ENCODE peak calls at places on chromosomes 4 and X, in seven cellular contexts. A is K562, L is LNCaP clone FGC, K is astrocyte of the spinal cord, I is ovary, Y is NB4, G is mesothelial cell of epicardium. M is an unnamed sample.

GRCh38 chrX:13764284-13764683 is 29.7 kb downstream of the OFD1 start:
- DNase-seq in A (no peak), L (no peak), K (no peak), I (no peak), Y (peak; percentile 42), G (no peak), M (no peak)

GRCh38 chrX:118560380-118560932 is 64.8 kb downstream of the DOCK11 start:
- DNase-seq in A (no peak), L (no peak), K (no peak), I (no peak), Y (no peak), G (no peak), M (no peak)

GRCh38 chr4:183158062-183158461 is 59.0 kb downstream of the WWC2 start:
- DNase-seq in A (no peak), L (no peak), K (peak; percentile 56), I (no peak), Y (peak; percentile 81), G (no peak), M (peak; percentile 37)

GRCh38 chr4:1902243-1902642 is 31.1 kb downstream of the NSD2 start:
- DNase-seq in A (no peak), L (no peak), K (no peak), I (no peak), Y (no peak), G (no peak), M (no peak)

GRCh38 chrX:150449313-150449712 is 86.2 kb downstream of the MAMLD1 start:
- DNase-seq in A (peak; percentile 14), L (no peak), K (no peak), I (no peak), Y (peak; percentile 25), G (no peak), M (no peak)

GRCh38 chrX:150365953-150366911 is 3.1 kb downstream of the MAMLD1 start:
- DNase-seq in A (peak; percentile 23), L (no peak), K (peak; percentile 61), I (peak; percentile 80), Y (no peak), G (peak; percentile 47), M (peak; percentile 67)

GRCh38 chr4:107058828-107059227 is 22.7 kb upstream of the DKK2 start:
- DNase-seq in A (no peak), L (no peak), K (peak; percentile 49), I (no peak), Y (no peak), G (no peak), M (peak; percentile 51)

GRCh38 chr4:67682266-67682665 is 18.7 kb downstream of the UBA6 start:
- DNase-seq in A (no peak), L (no peak), K (no peak), I (no peak), Y (no peak), G (no peak), M (no peak)

GRCh38 chr4:184728858-184729257 is 5.0 kb downstream of the CENPU start:
- DNase-seq in A (no peak), L (no peak), K (peak; percentile 59), I (no peak), Y (no peak), G (no peak), M (no peak)

GRCh38 chr4:7549866-7550265 is 115.1 kb upstream of the PSAPL1 start:
- DNase-seq in A (no peak), L (no peak), K (no peak), I (no peak), Y (no peak), G (no peak), M (no peak)

GRCh38 chrX:39769748-39770147 is 328.0 kb downstream of the BCOR start:
- DNase-seq in A (no peak), L (no peak), K (no peak), I (no peak), Y (no peak), G (no peak), M (no peak)

DNA sequence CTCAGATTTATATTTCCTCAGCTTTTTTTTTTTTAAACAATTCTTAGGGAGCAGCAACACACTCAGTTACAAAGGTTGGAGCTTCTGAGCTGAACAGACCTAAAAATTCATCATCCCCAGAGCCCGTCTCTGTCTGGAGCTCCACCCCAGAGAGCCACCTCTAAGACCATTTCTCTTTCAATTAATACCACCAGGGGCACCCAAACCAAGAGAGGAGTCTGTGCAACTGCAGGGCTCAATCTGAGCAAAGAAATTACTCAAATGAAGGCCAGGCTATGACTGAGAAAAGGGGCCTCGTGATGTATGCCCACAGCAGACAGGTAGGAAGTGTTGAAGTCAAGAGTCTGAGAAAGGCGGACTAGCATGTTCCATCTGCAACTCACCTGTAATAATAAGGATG is 95.5 kb downstream of the C4orf51 start:
- DNase-seq in A (no peak), L (no peak), K (no peak), I (no peak), Y (no peak), G (no peak), M (no peak)
- TF ChIP-seq CTCF in A (no peak), L (no peak), K (no peak), I (no peak), Y (no peak), G (no peak), M (no peak)

GRCh38 chr4:138233313-138233712 is 8.8 kb downstream of the SLC7A11 start:
- DNase-seq in A (no peak), L (no peak), K (no peak), I (no peak), Y (no peak), G (no peak), M (no peak)

GRCh38 chr4:138235419-138235952 is 6.7 kb downstream of the SLC7A11 start:
- DNase-seq in A (peak; percentile 65), L (peak; percentile 56), K (peak; percentile 84), I (no peak), Y (peak; percentile 41), G (no peak), M (peak; percentile 78)

GRCh38 chr4:138234254-138234653 is 7.9 kb downstream of the SLC7A11 start:
- DNase-seq in A (no peak), L (no peak), K (no peak), I (no peak), Y (no peak), G (no peak), M (no peak)

GRCh38 chr4:138238521-138239292 is 3.4 kb downstream of the SLC7A11 start:
- DNase-seq in A (peak; percentile 30), L (no peak), K (no peak), I (no peak), Y (no peak), G (no peak), M (no peak)

DNA sequence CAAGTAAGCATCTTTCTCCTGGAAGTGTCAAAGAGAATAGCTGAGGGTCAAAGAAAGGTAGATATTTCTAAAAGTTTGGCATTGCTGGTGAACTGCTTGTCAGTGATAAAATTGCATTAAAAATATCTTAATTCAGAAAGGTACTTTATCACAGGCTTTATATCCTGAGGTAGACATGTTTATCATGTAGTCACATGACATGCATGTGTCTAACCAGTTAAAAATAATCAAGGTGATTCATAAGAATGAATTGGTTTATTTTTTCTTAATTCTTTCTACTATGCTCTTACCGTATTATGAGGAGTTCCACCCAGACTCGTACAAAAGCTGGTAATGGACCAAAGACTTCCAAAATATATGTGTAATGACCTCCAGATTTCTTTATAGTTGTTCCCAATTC is 6.1 kb downstream of the SLC7A11 start:
- DNase-seq in A (no peak), L (no peak), K (no peak), I (no peak), Y (no peak), G (no peak), M (no peak)
- TF ChIP-seq CTCF in A (no peak), L (no peak), K (no peak), I (no peak), Y (no peak), G (no peak), M (no peak)

DNA sequence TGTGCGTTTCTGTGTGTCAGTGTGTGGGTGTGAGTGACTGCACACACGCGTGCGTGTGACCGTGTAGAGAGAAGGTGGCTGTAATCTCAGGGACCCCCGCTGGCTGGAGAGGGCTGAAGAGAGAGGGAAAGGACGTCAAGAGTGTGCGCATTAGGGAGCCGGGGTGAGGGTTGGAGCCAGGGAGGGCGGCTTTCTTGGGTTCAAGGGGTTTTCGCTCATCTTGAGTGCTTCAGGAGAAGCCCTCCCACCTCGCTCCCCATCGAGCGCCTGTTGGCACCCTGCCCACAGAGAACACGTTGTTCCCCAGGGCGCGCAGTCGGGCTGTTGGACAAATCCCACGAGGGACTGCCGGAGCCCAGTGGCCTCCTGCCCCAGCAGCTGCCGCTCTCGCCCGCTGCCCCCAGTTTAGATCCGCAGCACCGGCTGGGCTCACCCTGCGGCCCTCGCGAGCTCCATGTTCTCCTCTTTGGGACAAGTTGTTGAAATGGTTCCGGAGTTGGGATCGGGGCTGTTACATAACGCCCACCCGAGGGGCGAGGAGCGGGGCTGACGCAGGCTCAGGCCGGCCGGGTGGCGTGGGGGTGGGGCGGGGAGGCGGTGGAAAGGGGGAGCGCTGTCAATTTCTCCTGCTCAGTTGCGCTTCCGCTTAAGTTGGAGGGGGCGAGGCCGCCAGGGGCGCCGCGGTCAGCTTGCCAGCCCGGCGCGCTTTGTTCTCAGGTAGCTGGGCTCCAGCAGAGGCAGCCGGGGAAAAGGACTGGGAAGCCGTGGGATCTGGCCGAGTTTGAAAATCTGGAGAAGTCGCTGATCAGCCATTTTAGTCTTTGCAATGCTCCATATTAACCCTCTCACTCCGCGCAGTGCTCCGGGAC is 1.6 kb downstream of the GRIA2 start:
- DNase-seq in A (no peak), L (no peak), K (peak; percentile 16), I (no peak), Y (no peak), G (peak; percentile 48), M (no peak)
- TF ChIP-seq CTCF in A (no peak), L (no peak), K (peak; percentile 16), I (no peak), Y (no peak), G (peak; percentile 27), M (no peak)

GRCh38 chrX:153348421-153348820 is 14.5 kb downstream of the ZNF275 start:
- DNase-seq in A (no peak), L (no peak), K (no peak), I (no peak), Y (no peak), G (no peak), M (no peak)

GRCh38 chrX:153349952-153350351 is 16.0 kb downstream of the ZNF275 start:
- DNase-seq in A (no peak), L (no peak), K (no peak), I (no peak), Y (no peak), G (no peak), M (no peak)

GRCh38 chrX:153351981-153352380 is 18.0 kb downstream of the ZNF275 start:
- DNase-seq in A (no peak), L (no peak), K (no peak), I (no peak), Y (no peak), G (no peak), M (no peak)

GRCh38 chrX:153343674-153344073 is 9.7 kb downstream of the ZNF275 start:
- DNase-seq in A (no peak), L (no peak), K (no peak), I (no peak), Y (no peak), G (no peak), M (no peak)

DNA sequence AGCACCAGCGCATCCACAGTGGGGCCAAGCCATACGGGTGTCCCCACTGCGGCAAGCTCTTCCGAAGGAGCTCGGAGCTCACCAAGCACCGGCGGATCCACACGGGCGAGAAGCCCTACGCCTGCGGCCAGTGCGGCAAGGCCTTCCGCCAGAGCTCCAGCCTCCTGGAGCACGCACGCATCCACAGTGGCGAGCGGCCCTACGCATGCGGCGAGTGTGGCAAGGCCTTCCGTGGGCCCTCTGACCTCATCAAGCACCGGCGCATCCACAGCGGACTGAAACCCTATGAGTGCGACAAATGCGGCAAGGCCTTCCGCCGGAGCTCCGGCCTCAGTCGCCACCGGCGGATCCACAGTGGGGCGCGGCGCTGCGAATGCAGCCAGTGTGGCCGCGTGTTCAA is 13.6 kb downstream of the ZNF275 start:
- DNase-seq in A (no peak), L (no peak), K (no peak), I (no peak), Y (no peak), G (no peak), M (no peak)
- TF ChIP-seq CTCF in A (no peak), L (no peak), K (no peak), I (no peak), Y (no peak), G (no peak), M (no peak)

GRCh38 chr4:75653845-75654503 is 19.2 kb downstream of the G3BP2 start:
- DNase-seq in A (no peak), L (no peak), K (peak; percentile 28), I (no peak), Y (no peak), G (no peak), M (no peak)
- TF ChIP-seq CTCF in A (peak; percentile 34), L (peak; percentile 56), K (peak; percentile 51), I (no peak), Y (no peak), G (no peak), M (peak; percentile 63)

M was measured in foreskin fibroblast.